ENCODE peak calls at places on chromosomes 3 and 15, in four cellular contexts. H is mammary epithelial cell, N is RWPE1, V is tibial nerve. T is an unnamed sample.

GRCh38 chr3:150203273-150203672 is 204.8 kb upstream of the TSC22D2 start:
- DNase-seq in V (no peak), N (no peak), H (peak; percentile 10), T (no peak)

GRCh38 chr3:184459355-184459754 is 79.5 kb downstream of the CHRD start:
- DNase-seq in N (no peak), V (no peak), H (peak; percentile 32), T (no peak)

GRCh38 chr15:25733856-25734679 is 129.1 kb downstream of the ATP10A start:
- DNase-seq in N (no peak), V (no peak), H (no peak), T (no peak)

GRCh38 chr15:55552926-55553325 is 35.2 kb downstream of the PYGO1 start:
- DNase-seq in H (no peak), N (no peak), V (no peak), T (no peak)

GRCh38 chr3:78729921-78730320 is 1037.9 kb downstream of the ROBO1 start:
- DNase-seq in H (no peak), V (no peak), N (no peak), T (no peak)

GRCh38 chr3:110743202-110743601 is 328.4 kb upstream of the NECTIN3 start:
- DNase-seq in H (no peak), N (no peak), V (no peak), T (no peak)

GRCh38 chr15:71708052-71708432 is 102.3 kb upstream of the NR2E3 start:
- DNase-seq in H (no peak), N (no peak), V (no peak), T (no peak)

GRCh38 chr3:150975096-150975991 is 2.8 kb upstream of the CLRN1 start:
- DNase-seq in V (no peak), N (no peak), H (no peak), T (no peak)

GRCh38 chr15:89171136-89172072 is 50.0 kb downstream of the RLBP1 start:
- DNase-seq in N (peak; percentile 33), H (no peak), V (peak; percentile 59), T (peak; percentile 55)

GRCh38 chr15:39084683-39085530 is 496.0 kb upstream of the THBS1 start:
- DNase-seq in V (no peak), H (peak; percentile 69), N (no peak), T (no peak)

GRCh38 chr3:151895478-151895877 is 22.0 kb downstream of the SUCNR1 start:
- DNase-seq in V (no peak), H (no peak), N (no peak), T (no peak)

GRCh38 chr3:161171113-161171512 is 50.0 kb upstream of the NMD3 start:
- DNase-seq in V (peak; percentile 40), N (peak; percentile 38), H (peak; percentile 60), T (no peak)

GRCh38 chr15:67941643-67942315 is 101.9 kb upstream of the RNU6-1 start:
- DNase-seq in V (no peak), H (peak; percentile 70), N (peak; percentile 93), T (no peak)

GRCh38 chr3:186002884-186003472 is 65.2 kb upstream of the TRA2B start:
- DNase-seq in V (no peak), H (peak; percentile 41), N (peak; percentile 6), T (no peak)

GRCh38 chr3:127777332-127777731 is 45.0 kb downstream of the MGLL start:
- DNase-seq in V (no peak), N (no peak), H (peak; percentile 4), T (no peak)

GRCh38 chr3:127773752-127774395 is 48.4 kb downstream of the MGLL start:
- DNase-seq in H (no peak), V (no peak), N (no peak), T (no peak)

GRCh38 chr3:127774647-127775046 is 47.7 kb downstream of the MGLL start:
- DNase-seq in N (no peak), H (no peak), V (no peak), T (no peak)

GRCh38 chr3:127776347-127776746 is 46.0 kb downstream of the MGLL start:
- DNase-seq in V (no peak), N (no peak), H (no peak), T (no peak)

DNA sequence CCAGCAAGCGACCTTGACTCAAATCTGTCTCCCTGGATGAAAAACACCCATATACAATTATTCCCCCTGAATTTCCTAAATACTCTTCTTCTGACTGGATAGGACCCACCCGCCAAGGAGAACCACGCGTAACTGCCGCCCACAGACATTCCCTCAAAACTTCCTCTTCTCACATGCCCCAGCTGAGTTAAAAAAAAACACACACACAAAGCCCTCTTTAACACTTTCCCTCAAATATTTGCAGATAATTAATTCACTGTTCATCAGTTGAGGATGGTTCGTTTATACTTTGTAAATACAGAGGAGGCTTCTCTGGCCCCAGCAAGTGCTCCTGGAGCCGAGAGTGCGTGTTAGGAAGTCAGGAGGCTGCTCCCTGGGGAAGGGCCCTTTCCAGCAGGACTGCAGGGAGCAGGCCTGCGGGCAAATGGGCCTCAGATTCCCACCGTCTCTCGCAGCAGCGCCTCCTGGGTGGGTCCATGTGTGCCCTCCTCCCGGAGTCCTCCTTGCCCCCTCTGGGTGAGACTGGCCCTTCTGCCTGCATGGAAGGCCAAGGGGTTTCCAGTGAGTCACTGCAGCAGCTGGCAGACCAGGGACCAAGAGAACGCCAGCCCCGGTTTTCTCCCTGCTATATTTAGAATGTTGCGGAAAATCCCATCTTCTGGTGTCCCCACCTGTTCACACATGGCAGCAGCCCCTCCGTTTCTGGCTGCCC is 46.8 kb downstream of the MGLL start:
- DNase-seq in V (peak; percentile 46), N (no peak), H (peak; percentile 54), T (no peak)
- TF ChIP-seq CTCF in V (no peak), N (no peak), H (no peak), T (no peak)

DNA sequence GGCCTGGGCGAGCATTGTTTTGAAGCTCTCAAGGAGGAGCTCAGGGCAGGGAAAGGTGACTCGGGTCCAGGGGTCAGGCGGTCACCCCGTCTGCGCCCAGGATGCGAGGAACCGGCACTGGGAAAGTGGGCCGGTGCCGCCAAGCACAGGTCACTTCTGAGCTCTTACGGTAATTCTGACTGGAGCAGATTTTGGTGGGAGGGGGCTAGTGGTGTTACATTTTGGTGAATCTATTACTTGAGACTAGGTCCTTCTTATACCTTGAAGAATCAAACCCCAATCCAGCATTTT is 590 bp upstream of the MTMR10 start:
- DNase-seq in H (no peak), V (peak; percentile 27), N (peak; percentile 37), T (no peak)
- TF ChIP-seq CTCF in H (no peak), V (no peak), N (no peak), T (no peak)

GRCh38 chr3:88180398-88180999 is 30.7 kb downstream of the C3orf38 start:
- DNase-seq in N (peak; percentile 8), H (peak; percentile 37), V (peak; percentile 10), T (no peak)
- TF ChIP-seq CTCF in N (peak; percentile 65), H (peak; percentile 20), V (no peak), T (peak; percentile 49)

DNA sequence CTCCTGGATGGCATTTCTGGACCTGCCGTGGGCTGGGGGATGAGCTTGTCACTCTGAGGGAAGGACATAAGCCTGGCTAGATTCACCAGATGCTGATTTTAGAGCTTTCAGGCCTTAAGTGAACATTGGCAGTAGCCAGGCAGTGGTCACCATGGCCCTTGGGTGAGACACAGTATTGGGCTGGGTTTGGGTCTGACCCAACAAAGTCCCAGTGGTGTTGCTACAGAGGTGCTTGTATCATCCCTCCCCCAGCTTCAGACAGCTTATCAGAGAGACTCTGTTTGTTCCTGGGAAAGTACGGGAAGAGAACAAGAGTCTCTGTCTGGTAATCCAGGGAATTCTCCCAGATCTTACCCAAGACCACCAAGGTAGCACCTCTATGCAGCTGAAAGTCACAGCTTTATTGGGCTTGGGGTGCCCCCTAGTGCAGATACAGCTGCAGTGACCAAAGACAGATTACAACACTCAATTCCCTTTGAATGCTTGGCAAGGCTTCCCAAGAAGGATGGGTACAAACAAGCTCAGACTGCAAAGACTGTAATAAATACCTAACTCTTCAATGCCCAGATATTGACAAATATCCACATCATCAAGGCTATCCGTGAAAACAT is 9.8 kb upstream of the RUVBL1 start:
- DNase-seq in H (peak; percentile 39), V (no peak), N (no peak), T (peak; percentile 20)
- TF ChIP-seq CTCF in H (peak; percentile 41), V (no peak), N (peak; percentile 30), T (peak; percentile 67)

DNA sequence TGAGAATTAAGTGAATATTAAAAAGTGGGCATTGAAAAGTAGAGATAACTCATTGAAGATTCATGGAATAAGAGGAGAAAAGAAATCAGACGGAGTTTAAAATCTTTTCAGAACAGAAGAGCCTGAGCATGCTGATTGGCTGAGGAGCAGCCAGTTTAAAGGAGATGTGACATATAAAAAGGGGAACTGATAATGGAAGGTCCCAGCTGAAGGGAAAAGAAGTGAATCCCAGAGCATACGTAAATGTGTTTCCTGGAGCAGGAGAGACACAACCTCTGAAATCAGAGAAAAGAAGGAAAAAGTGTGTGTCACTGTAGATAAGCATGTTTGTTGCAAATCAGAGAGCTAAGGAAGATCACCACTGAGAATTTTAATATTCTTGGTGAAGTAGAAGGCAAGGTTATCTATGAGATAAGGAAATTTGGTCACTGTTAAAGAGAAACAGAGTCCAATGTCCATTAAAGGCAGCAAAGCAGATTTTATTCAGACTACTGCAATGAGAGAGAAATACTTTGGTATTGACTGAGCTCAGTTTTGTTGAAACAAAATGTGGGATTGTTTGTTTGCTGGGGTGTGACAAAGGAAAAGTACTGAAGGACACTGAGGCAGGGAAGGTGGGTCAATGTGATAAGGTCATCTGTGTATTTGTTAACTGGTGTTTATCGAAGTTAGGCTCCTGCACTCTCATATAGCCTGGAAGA is 84.6 kb upstream of the WDR72 start:
- DNase-seq in V (no peak), N (no peak), H (no peak), T (no peak)
- TF ChIP-seq CTCF in V (no peak), N (no peak), H (no peak), T (no peak)

DNA sequence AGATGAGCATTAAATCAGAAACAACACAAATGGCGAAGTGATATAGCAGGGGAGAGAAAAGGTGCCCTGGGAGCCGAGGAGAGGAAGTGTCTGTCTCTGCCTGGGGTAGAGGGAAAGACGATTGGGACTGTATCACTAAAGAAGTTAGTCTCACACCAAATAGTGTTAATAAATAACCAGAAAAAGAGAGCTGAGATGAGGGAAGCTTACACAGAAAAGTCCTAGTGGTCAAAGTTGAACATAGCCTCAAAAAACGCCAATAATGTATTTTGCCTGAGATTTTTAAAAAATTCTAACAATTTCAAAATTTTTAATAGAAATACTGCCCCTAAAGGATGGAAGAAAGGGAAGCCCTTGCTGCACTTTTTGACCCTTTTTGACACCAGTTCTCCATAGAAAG is 417.6 kb downstream of the TUSC7 start:
- DNase-seq in N (no peak), V (no peak), H (no peak), T (no peak)
- TF ChIP-seq CTCF in N (no peak), V (no peak), H (no peak), T (peak; percentile 58)